ENCODE peak calls at places on chromosomes 5 and 9, in eight cellular contexts. L is AG08395; H is smooth muscle cell of the brain vasculature; W is osteocyte; G is iris pigment epithelial cell; Z is stimulated activated CD4-positive, alpha-beta T cell treated with anti-CD3 and anti-CD28 coated beads, Interleukin-2, amount 100 ng/mL, for 48 hours; P is HT-29; S is RPMI7951. R is an unnamed sample.

GRCh38 chr9:3437031-3437430 is 88.8 kb downstream of the RFX3 start:
- DNase-seq in G (no peak), P (no peak), L (no peak), S (no peak), Z (no peak), H (no peak), W (no peak), R (no peak)

GRCh38 chr5:141637266-141637692 is 482 bp downstream of the RELL2 start:
- DNase-seq in W (no peak), G (no peak), S (no peak), L (no peak), H (no peak), P (no peak), Z (peak; percentile 37), R (peak; percentile 87)

GRCh38 chr5:33291216-33292000 is 149.4 kb upstream of the TARS1 start:
- DNase-seq in H (no peak), S (no peak), Z (no peak), P (no peak), G (no peak), W (no peak), L (no peak), R (no peak)

GRCh38 chr5:43418561-43418960 is 6.4 kb upstream of the CCL28 start:
- DNase-seq in S (no peak), H (no peak), P (no peak), L (no peak), W (no peak), G (no peak), Z (no peak), R (no peak)

GRCh38 chr9:5688109-5688508 is 59.2 kb downstream of the RIC1 start:
- DNase-seq in P (peak; percentile 14), W (no peak), L (no peak), S (no peak), H (peak; percentile 51), G (peak; percentile 46), Z (no peak), R (peak; percentile 3)

GRCh38 chr5:43680286-43680685 is 77.3 kb downstream of the NNT start:
- DNase-seq in H (no peak), S (peak; percentile 1), P (no peak), Z (no peak), W (no peak), L (no peak), G (no peak), R (no peak)

GRCh38 chr9:112065781-112066606 is 109.1 kb downstream of the SUSD1 start:
- DNase-seq in G (peak; percentile 90), W (no peak), H (no peak), P (peak; percentile 93), Z (no peak), L (no peak), S (peak; percentile 15), R (no peak)

GRCh38 chr5:160262665-160263064 is 33.4 kb downstream of the FABP6 start:
- DNase-seq in P (peak; percentile 12), L (peak; percentile 34), Z (no peak), W (no peak), S (no peak), G (no peak), H (no peak), R (peak; percentile 59)

GRCh38 chr9:132811985-132812384 is 66.1 kb downstream of the AK8 start:
- DNase-seq in W (no peak), P (no peak), G (no peak), H (no peak), Z (no peak), L (no peak), S (no peak), R (no peak)

GRCh38 chr5:135568923-135569360 is 9.8 kb downstream of the CXCL14 start:
- DNase-seq in W (no peak), P (peak; percentile 20), L (no peak), S (no peak), Z (no peak), G (no peak), H (no peak), R (no peak)

GRCh38 chr9:129237195-129237611 is 59.1 kb upstream of the IER5L start:
- DNase-seq in W (no peak), Z (peak; percentile 48), G (peak; percentile 68), L (peak; percentile 53), P (no peak), S (peak; percentile 52), H (no peak), R (peak; percentile 39)

GRCh38 chr5:54835642-54836041 is 149.8 kb downstream of the ESM1 start:
- DNase-seq in G (peak; percentile 94), H (no peak), S (no peak), W (no peak), Z (no peak), L (no peak), P (no peak), R (no peak)

R was measured in DMS53.